ENCODE peak calls at places on chromosomes 13 and 19, in four cellular contexts. U is NCI-H1417, T is tibial artery, J is GF-D8. N is an unnamed sample.

GRCh38 chr19:12064266-12065099 is at the start of gene ZNF844:
- DNase-seq in U (peak), T (peak), J (peak), N (peak)

GRCh38 chr19:45406957-45407375 is 522 bp downstream of the POLR1G start:
- DNase-seq in U (no peak), J (no peak), T (no peak), N (no peak)

GRCh38 chr19:2375341-2376121 is 15.5 kb downstream of the TMPRSS9 start:
- DNase-seq in T (no peak), J (no peak), U (no peak), N (no peak)

GRCh38 chr19:4267101-4267900 is 11.8 kb upstream of the SHD start:
- DNase-seq in T (no peak), J (peak), U (peak), N (peak)

GRCh38 chr13:76993473-76993872 is 1.6 kb downstream of the CLN5 start:
- DNase-seq in U (no peak), T (no peak), J (no peak), N (no peak)

GRCh38 chr13:75440100-75440499 is 41.9 kb downstream of the TBC1D4 start:
- DNase-seq in T (no peak), J (no peak), U (no peak), N (no peak)

GRCh38 chr19:44810555-44811447 is 1.9 kb downstream of the BCAM start:
- DNase-seq in J (no peak), T (no peak), U (no peak), N (no peak)

GRCh38 chr13:102191951-102192461 is 209.8 kb downstream of the FGF14 start:
- DNase-seq in J (no peak), U (no peak), T (no peak), N (no peak)

GRCh38 chr13:112967666-112968379 is 1.2 kb upstream of the MCF2L start:
- DNase-seq in U (no peak), J (no peak), T (peak), N (no peak)